ENCODE peak calls at places on chromosomes 1 and 21, in eight cellular contexts. Y is activated naive CD8-positive, alpha-beta T cell treated with anti-CD3 and anti-CD28 coated beads for 36 hours; Z is stimulated activated CD8-positive, alpha-beta memory T cell treated with anti-CD3 and anti-CD28 coated beads, Interleukin-12 subunit alpha, Interleukin-12 subunit beta, amount 100 ng/mL, for 4 hours; L is ovary; P is SW480; H is neural crest cell; X is T-helper 1 cell; B is T-helper 17 cell. D is an unnamed sample.

GRCh38 chr1:201461783-201462441 is 7.1 kb downstream of the PHLDA3 start:
- DNase-seq in Z (no peak), X (no peak), B (no peak), P (peak; percentile 95), L (peak; percentile 69), H (no peak), Y (no peak), D (no peak)

GRCh38 chr1:47580451-47580980 is 142.7 kb downstream of the FOXD2 start:
- DNase-seq in X (no peak), Z (no peak), L (no peak), H (no peak), B (no peak), P (no peak), Y (no peak), D (no peak)

GRCh38 chr21:34534522-34534921 is 22.5 kb upstream of the KCNE1 start:
- DNase-seq in H (no peak), B (no peak), P (peak; percentile 55), Y (peak; percentile 36), X (no peak), Z (no peak), L (no peak), D (no peak)

GRCh38 chr1:50305808-50306207 is 117.4 kb downstream of the DMRTA2 start:
- DNase-seq in X (no peak), L (no peak), Y (no peak), Z (no peak), P (no peak), H (no peak), B (no peak), D (no peak)

GRCh38 chr1:115336741-115337140 is 1.3 kb downstream of the NGF start:
- DNase-seq in H (no peak), B (no peak), L (no peak), P (no peak), Y (no peak), X (no peak), Z (no peak), D (no peak)

GRCh38 chr1:202643397-202644218 is 66.6 kb downstream of the SYT2 start:
- DNase-seq in X (no peak), H (no peak), Y (peak; percentile 20), B (no peak), L (no peak), Z (no peak), P (no peak), D (no peak)

GRCh38 chr1:103156966-103157365 is 48.6 kb upstream of the COL11A1 start:
- DNase-seq in Z (no peak), L (no peak), P (peak; percentile 35), H (no peak), X (no peak), B (no peak), Y (no peak), D (no peak)

GRCh38 chr1:187306671-187307415 is 478.1 kb downstream of the PLA2G4A start:
- DNase-seq in X (no peak), B (no peak), Z (no peak), H (no peak), Y (no peak), L (no peak), P (no peak), D (no peak)

D was measured in activated B cell treated with CpG ODN at 0.5 μM for 24 hours.